ENCODE peak calls at places on chromosomes 4 and X, in five cellular contexts. One of them, this sample, is unnamed.
A peak's percentile ranks its signal among the peaks of the same experiment; 100 is the strongest.

GRCh38 chrX:131544218-131544617 is 344 bp downstream of the OR13H1 start:
- DNase-seq in lung: no peak
- DNase-seq in K562: no peak
- DNase-seq in spleen: no peak
- DNase-seq in fibroblast of lung: no peak
- DNase-seq in this sample: no peak

GRCh38 chr4:172786039-172786792 is 382.4 kb upstream of the GALNT7 start:
- DNase-seq in lung: no peak
- DNase-seq in fibroblast of lung: peak; percentile 53
- DNase-seq in spleen: no peak
- DNase-seq in K562: no peak
- DNase-seq in this sample: peak; percentile 27

GRCh38 chr4:56183344-56183959 is 203.8 kb downstream of the AASDH start:
- DNase-seq in lung: no peak
- DNase-seq in spleen: no peak
- DNase-seq in K562: peak; percentile 55
- DNase-seq in fibroblast of lung: no peak
- DNase-seq in this sample: no peak

GRCh38 chrX:98480606-98481005 is 1596.9 kb downstream of the RPA4 start:
- DNase-seq in lung: no peak
- DNase-seq in fibroblast of lung: no peak
- DNase-seq in spleen: no peak
- DNase-seq in K562: no peak
- DNase-seq in this sample: no peak

GRCh38 chrX:790031-790430 is 159.4 kb downstream of the SHOX start:
- DNase-seq in K562: no peak
- DNase-seq in lung: no peak
- DNase-seq in fibroblast of lung: no peak
- DNase-seq in spleen: no peak
- DNase-seq in this sample: no peak

GRCh38 chr4:1171306-1172227 is 816 bp downstream of the SPON2 start:
- DNase-seq in K562: no peak
- DNase-seq in spleen: peak; percentile 88
- DNase-seq in fibroblast of lung: no peak
- DNase-seq in lung: no peak
- DNase-seq in this sample: no peak

GRCh38 chr4:34193451-34194154 is 2050.7 kb downstream of the ARAP2 start:
- DNase-seq in lung: no peak
- DNase-seq in K562: no peak
- DNase-seq in fibroblast of lung: peak; percentile 32
- DNase-seq in spleen: no peak
- DNase-seq in this sample: no peak

GRCh38 chr4:73620115-73620792 is at the start of gene RASSF6:
- DNase-seq in spleen: peak; percentile 81
- DNase-seq in fibroblast of lung: peak; percentile 20
- DNase-seq in lung: peak; percentile 70
- DNase-seq in K562: peak; percentile 61
- DNase-seq in this sample: peak; percentile 89

GRCh38 chrX:129606918-129607317 is 47.8 kb downstream of the APLN start:
- DNase-seq in K562: peak; percentile 75
- DNase-seq in lung: peak; percentile 61
- DNase-seq in fibroblast of lung: peak; percentile 16
- DNase-seq in spleen: no peak
- DNase-seq in this sample: peak; percentile 65

GRCh38 chrX:44400588-44400987 is 57.1 kb upstream of the EFHC2 start:
- DNase-seq in lung: no peak
- DNase-seq in fibroblast of lung: peak; percentile 97
- DNase-seq in K562: peak; percentile 46
- DNase-seq in spleen: no peak
- DNase-seq in this sample: no peak

GRCh38 chrX:150512426-150512825 is 56.0 kb upstream of the MTM1 start:
- DNase-seq in K562: no peak
- DNase-seq in fibroblast of lung: no peak
- DNase-seq in spleen: peak; percentile 59
- DNase-seq in lung: no peak
- DNase-seq in this sample: no peak

GRCh38 chr4:82753725-82754410 is 44.7 kb downstream of the SCD5 start:
- DNase-seq in lung: no peak
- DNase-seq in fibroblast of lung: no peak
- DNase-seq in K562: no peak
- DNase-seq in spleen: peak; percentile 36
- DNase-seq in this sample: no peak

GRCh38 chr4:113256946-113257345 is 207.5 kb downstream of the ANK2 start:
- DNase-seq in lung: no peak
- DNase-seq in fibroblast of lung: peak; percentile 25
- DNase-seq in K562: no peak
- DNase-seq in spleen: no peak
- DNase-seq in this sample: no peak

GRCh38 chr4:68463796-68464195 is 16.5 kb downstream of the TMPRSS11E start:
- DNase-seq in lung: no peak
- DNase-seq in K562: no peak
- DNase-seq in fibroblast of lung: peak; percentile 66
- DNase-seq in spleen: no peak
- DNase-seq in this sample: no peak

GRCh38 chr4:186770446-186771175 is 47.0 kb upstream of the FAT1 start:
- DNase-seq in lung: no peak
- DNase-seq in fibroblast of lung: peak; percentile 85
- DNase-seq in spleen: no peak
- DNase-seq in K562: no peak
- DNase-seq in this sample: no peak

GRCh38 chr4:7415927-7416686 is 18.6 kb downstream of the PSAPL1 start:
- DNase-seq in fibroblast of lung: no peak
- DNase-seq in lung: no peak
- DNase-seq in K562: no peak
- DNase-seq in spleen: peak; percentile 56
- DNase-seq in this sample: peak; percentile 20

GRCh38 chr4:87144346-87144745 is 76.1 kb downstream of the KLHL8 start:
- DNase-seq in spleen: no peak
- DNase-seq in fibroblast of lung: peak; percentile 51
- DNase-seq in lung: no peak
- DNase-seq in K562: no peak
- DNase-seq in this sample: no peak

GRCh38 chr4:6768539-6768905 is 14.0 kb upstream of the KIAA0232 start:
- DNase-seq in spleen: no peak
- DNase-seq in K562: peak; percentile 50
- DNase-seq in lung: no peak
- DNase-seq in fibroblast of lung: peak; percentile 48
- DNase-seq in this sample: no peak

DNA sequence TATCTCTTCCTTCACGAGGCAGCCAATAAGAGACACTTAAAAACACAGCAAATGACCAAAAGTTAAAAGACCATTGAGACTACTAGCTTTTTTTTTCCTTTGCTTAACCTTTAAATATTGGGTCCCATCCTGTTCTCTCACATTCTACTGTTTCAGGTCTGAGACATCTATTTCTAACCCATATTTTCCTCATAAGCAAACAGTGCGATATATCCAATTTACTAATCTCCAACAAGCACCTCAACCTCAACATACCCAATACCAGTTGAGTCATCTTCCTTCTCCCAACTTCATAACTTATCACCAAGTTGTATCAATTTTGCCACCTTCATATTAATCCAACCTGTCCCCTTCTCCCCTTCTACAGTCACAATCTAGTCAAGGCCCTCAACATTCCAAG is 7.0 kb downstream of the AWAT1 start:
- DNase-seq in lung: no peak
- DNase-seq in spleen: no peak
- DNase-seq in K562: no peak
- DNase-seq in fibroblast of lung: no peak
- DNase-seq in this sample: no peak
- H3K4me1 ChIP-seq in lung: no peaks in the 10 kb centered on the region
- H3K4me1 ChIP-seq in spleen: no peaks in the 10 kb centered on the region
- H3K4me1 ChIP-seq in K562: no peaks in the 10 kb centered on the region
- H3K4me1 ChIP-seq in fibroblast of lung: no peaks in the 10 kb centered on the region
- H3K4me1 ChIP-seq in this sample: no peaks in the 10 kb centered on the region

GRCh38 chr4:70831293-70831692 is 8.4 kb downstream of the GRSF1 start:
- DNase-seq in K562: no peak
- DNase-seq in spleen: no peak
- DNase-seq in fibroblast of lung: no peak
- DNase-seq in lung: no peak
- DNase-seq in this sample: no peak
- H3K36me3 ChIP-seq in K562: peaks cover 89% of the 10 kb centered on the region
- H3K36me3 ChIP-seq in spleen: peaks cover 79% of the 10 kb centered on the region
- H3K36me3 ChIP-seq in fibroblast of lung: peaks cover 7% of the 10 kb centered on the region
- H3K36me3 ChIP-seq in lung: peaks cover 24% of the 10 kb centered on the region
- H3K36me3 ChIP-seq in this sample: peaks cover 92% of the 10 kb centered on the region

GRCh38 chrX:19642517-19643109 is 127.3 kb upstream of the MAP3K15 start:
- DNase-seq in K562: no peak
- DNase-seq in spleen: no peak
- DNase-seq in lung: no peak
- DNase-seq in fibroblast of lung: no peak
- DNase-seq in this sample: no peak
- TF ChIP-seq CTCF in K562: no peak
- TF ChIP-seq CTCF in spleen: no peak
- TF ChIP-seq CTCF in lung: no peak
- TF ChIP-seq CTCF in fibroblast of lung: no peak
- TF ChIP-seq CTCF in this sample: no peak

DNA sequence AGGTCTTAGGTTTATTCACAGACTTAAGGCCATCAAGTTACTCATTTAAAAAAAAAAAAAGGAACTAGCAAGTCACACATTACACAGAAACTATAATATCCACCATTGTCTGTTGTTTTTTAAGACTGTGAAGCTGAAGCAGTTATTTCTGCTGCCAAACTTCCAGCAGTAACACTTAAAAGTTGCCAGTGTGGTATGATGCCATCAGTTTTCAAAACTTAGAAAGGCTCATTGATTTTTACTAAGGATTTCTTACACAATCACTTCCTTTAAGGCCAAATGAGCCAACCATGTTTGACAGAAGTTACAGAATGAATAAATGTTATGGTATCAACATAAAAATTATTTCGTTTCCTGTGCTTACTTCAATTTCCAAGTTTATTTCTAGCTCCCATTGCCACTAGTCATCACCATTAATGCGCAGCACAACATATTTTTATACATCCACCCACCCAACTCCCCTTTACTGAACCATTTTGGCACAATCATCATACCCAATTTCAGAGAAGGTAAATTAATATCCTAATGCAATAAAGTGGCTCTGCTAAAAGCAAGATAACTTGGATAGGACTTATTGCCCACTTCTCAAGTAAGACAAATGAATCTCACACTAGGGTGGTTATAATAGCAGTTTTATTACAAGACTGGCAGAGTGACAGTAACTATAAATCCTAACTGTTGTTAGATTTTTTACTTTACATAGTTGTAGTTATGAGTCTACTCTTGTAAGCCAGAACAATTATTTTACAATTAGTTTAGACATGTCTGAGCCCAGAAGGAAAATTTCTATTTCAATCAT is 13.1 kb downstream of the PDGFC start:
- DNase-seq in K562: no peak
- DNase-seq in spleen: no peak
- DNase-seq in fibroblast of lung: no peak
- DNase-seq in lung: no peak
- DNase-seq in this sample: no peak
- H3K4me1 ChIP-seq in K562: no peaks in the 10 kb centered on the region
- H3K4me1 ChIP-seq in spleen: no peaks in the 10 kb centered on the region
- H3K4me1 ChIP-seq in fibroblast of lung: peaks cover 18% of the 10 kb centered on the region
- H3K4me1 ChIP-seq in lung: no peaks in the 10 kb centered on the region
- H3K4me1 ChIP-seq in this sample: peaks cover 81% of the 10 kb centered on the region